ENCODE peak calls at places on chromosome 22, in five cellular contexts. Z, C, F, V and R are unnamed samples.

GRCh38 chr22:26066534-26066933 is 102.7 kb upstream of the SEZ6L start:
- DNase-seq in Z (peak), C (peak), F (no peak), V (no peak), R (peak)

GRCh38 chr22:36538529-36538928 is 9.6 kb upstream of the EIF3D start:
- DNase-seq in Z (no peak), C (no peak), F (no peak), V (no peak), R (no peak)

GRCh38 chr22:27116295-27116694 is 458.9 kb downstream of the MIAT start:
- DNase-seq in Z (no peak), C (no peak), F (no peak), V (no peak), R (no peak)

GRCh38 chr22:39900306-39901227 is at the start of gene GRAP2:
- DNase-seq in Z (no peak), C (no peak), F (no peak), V (no peak), R (no peak)

GRCh38 chr22:37254867-37255233 is 10.8 kb upstream of the RAC2 start:
- DNase-seq in Z (no peak), C (no peak), F (peak), V (no peak), R (no peak)

GRCh38 chr22:35708917-35709316 is 8.8 kb upstream of the APOL5 start:
- DNase-seq in Z (no peak), C (no peak), F (no peak), V (no peak), R (no peak)

GRCh38 chr22:36853407-36854099 is 7.3 kb upstream of the NCF4 start:
- DNase-seq in Z (peak), C (peak), F (peak), V (peak), R (peak)

GRCh38 chr22:27853404-27853803 is 51.8 kb upstream of the MN1 start:
- DNase-seq in Z (no peak), C (no peak), F (peak), V (no peak), R (no peak)

GRCh38 chr22:50302041-50302541 is 5.4 kb downstream of the PLXNB2 start:
- DNase-seq in Z (no peak), C (no peak), F (peak), V (no peak), R (no peak)

GRCh38 chr22:17443413-17444203 is 74.3 kb downstream of the CECR2 start:
- DNase-seq in Z (no peak), C (no peak), F (no peak), V (no peak), R (no peak)

GRCh38 chr22:38452373-38453064 is 2.5 kb downstream of the KCNJ4 start:
- DNase-seq in Z (no peak), C (no peak), F (no peak), V (no peak), R (no peak)

GRCh38 chr22:17057959-17058814 is 26.6 kb upstream of the IL17RA start:
- DNase-seq in Z (peak), C (peak), F (peak), V (peak), R (peak)

GRCh38 chr22:39252461-39253391 is 7.9 kb upstream of the PDGFB start:
- DNase-seq in Z (no peak), C (no peak), F (no peak), V (no peak), R (no peak)

GRCh38 chr22:39229075-39229474 is 15.7 kb downstream of the PDGFB start:
- DNase-seq in Z (no peak), C (no peak), F (no peak), V (no peak), R (no peak)

DNA sequence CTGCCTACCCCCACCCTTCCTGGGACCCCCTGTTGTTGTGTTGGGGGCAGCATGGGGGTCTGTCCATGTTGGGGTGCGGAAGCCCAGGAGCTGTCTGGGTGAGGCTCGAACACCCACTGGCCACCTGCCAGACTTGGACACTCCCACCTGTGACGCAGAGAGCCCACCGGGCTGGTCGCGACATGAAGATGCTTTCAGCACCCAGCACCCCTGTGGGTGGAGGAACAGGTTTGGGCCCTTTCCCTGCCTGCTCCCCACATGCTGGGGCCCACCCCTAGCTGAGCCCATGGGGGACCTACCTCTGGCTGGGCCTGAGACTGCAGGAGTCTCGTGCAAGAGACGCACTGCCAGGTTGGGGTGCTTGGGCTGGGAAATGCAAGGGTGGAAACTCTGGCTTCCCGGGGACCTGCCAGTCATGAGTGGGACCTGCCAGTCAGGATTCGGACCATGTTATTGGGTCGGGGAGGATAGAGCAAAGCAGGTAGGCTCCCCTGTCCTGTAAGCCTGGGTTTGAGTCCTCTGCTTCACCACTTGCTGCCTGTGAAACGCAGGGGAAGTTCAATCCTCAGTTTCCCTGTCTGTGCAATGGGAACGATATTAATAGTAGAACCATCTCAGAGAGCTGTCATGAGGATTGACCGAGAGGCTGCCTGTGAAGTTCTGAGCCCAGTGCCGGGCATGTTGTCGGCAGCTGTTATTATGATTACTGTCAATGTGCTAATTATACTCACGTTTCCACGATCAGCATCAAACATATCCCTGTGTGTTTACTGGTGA is 24.1 kb downstream of the KIAA1671 start:
- DNase-seq in Z (no peak), C (no peak), F (no peak), V (no peak), R (no peak)
- H2BK12ac ChIP-seq in Z (peak), C (no peak), F (peak), V (no peak), R (no peak)

GRCh38 chr22:19177164-19178064 is 1.1 kb downstream of the SLC25A1 start:
- DNase-seq in Z (no peak), C (no peak), F (no peak), V (peak), R (no peak)

GRCh38 chr22:19175602-19176174 is 2.8 kb downstream of the SLC25A1 start:
- DNase-seq in Z (no peak), C (no peak), F (no peak), V (no peak), R (no peak)

GRCh38 chr22:19175026-19175601 is 3.4 kb downstream of the SLC25A1 start:
- DNase-seq in Z (no peak), C (no peak), F (no peak), V (no peak), R (no peak)

GRCh38 chr22:19176732-19177131 is 1.8 kb downstream of the SLC25A1 start:
- DNase-seq in Z (no peak), C (no peak), F (no peak), V (no peak), R (no peak)

GRCh38 chr22:19176175-19176630 is 2.3 kb downstream of the SLC25A1 start:
- DNase-seq in Z (no peak), C (no peak), F (no peak), V (no peak), R (no peak)
- H3K27ac ChIP-seq in Z (peak), C (no peak), F (no peak), V (no peak), R (peak)

GRCh38 chr22:24059121-24059520 is 48.0 kb downstream of the CABIN1 start:
- DNase-seq in Z (no peak), C (no peak), F (peak), V (peak), R (no peak)
- H2BK120ac ChIP-seq in Z (no peak), C (no peak), F (no peak), V (no peak), R (no peak)

GRCh38 chr22:49176956-49177355 is 650.7 kb downstream of the BRD1 start:
- DNase-seq in Z (no peak), C (no peak), F (no peak), V (no peak), R (no peak)
- H2BK12ac ChIP-seq in Z (no peak), C (no peak), F (no peak), V (no peak), R (no peak)

GRCh38 chr22:20748820-20749428 is 25.0 kb upstream of the SERPIND1 start:
- DNase-seq in Z (no peak), C (no peak), F (no peak), V (no peak), R (no peak)
- H3K27ac ChIP-seq in Z (no peak), C (no peak), F (no peak), V (no peak), R (no peak)

DNA sequence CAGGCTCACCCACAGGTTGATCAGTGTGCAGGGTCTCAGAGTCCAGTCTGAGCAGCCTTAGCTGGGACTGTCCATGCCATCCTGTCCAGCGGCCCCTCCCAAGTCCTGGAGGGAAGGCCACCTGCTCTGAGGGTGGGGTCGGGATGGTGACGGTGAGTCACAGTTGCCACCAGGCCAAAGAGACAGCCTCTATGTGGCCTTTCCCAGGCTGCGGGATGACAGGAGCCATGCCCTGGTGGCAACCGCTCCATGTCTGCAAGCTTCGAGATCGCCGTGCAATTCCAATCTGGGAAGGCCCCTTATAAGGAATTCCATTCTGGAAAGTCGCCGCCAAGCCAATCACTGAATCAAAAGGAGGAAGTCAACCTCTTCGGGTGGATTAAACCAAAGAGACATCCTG is 47.5 kb downstream of the RTL6 start:
- DNase-seq in Z (no peak), C (no peak), F (no peak), V (no peak), R (no peak)
- H2BK120ac ChIP-seq in Z (no peak), C (no peak), F (no peak), V (no peak), R (no peak)

GRCh38 chr22:19644314-19645223 is 69.7 kb upstream of the SEPTIN5 start:
- DNase-seq in Z (no peak), C (peak), F (no peak), V (no peak), R (no peak)

GRCh38 chr22:19646383-19646782 is 67.9 kb upstream of the SEPTIN5 start:
- DNase-seq in Z (no peak), C (no peak), F (no peak), V (no peak), R (no peak)

GRCh38 chr22:19645391-19645790 is 68.9 kb upstream of the SEPTIN5 start:
- DNase-seq in Z (no peak), C (peak), F (no peak), V (no peak), R (no peak)

GRCh38 chr22:19643448-19644313 is 70.6 kb upstream of the SEPTIN5 start:
- DNase-seq in Z (no peak), C (peak), F (no peak), V (no peak), R (no peak)

GRCh38 chr22:19645905-19646304 is 68.4 kb upstream of the SEPTIN5 start:
- DNase-seq in Z (no peak), C (no peak), F (no peak), V (no peak), R (no peak)
- H2BK12ac ChIP-seq in Z (no peak), C (no peak), F (no peak), V (no peak), R (no peak)

DNA sequence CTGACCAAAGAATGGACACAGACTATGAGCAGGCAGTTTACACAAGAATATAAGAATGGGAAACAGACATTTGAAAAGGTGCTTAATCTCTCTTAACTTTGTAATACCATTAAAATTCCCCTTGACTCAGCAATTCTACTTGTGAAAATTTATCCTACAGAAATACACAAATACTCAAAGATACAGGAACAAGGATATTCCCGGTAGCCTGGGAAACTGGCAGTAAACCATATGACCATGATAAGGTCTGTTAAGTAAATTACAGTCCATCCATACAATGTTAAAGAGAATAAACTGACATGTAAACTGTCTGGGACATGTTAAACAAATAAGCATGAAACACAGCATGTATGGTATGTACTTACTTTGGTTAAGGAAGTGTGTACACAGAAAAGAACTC is 8.7 kb upstream of the MTFP1 start:
- DNase-seq in Z (no peak), C (no peak), F (no peak), V (no peak), R (no peak)
- H3K27ac ChIP-seq in Z (no peak), C (no peak), F (no peak), V (no peak), R (no peak)

GRCh38 chr22:19443544-19444211 is 3.8 kb downstream of the C22orf39 start:
- DNase-seq in Z (no peak), C (no peak), F (no peak), V (no peak), R (no peak)
- H2BK120ac ChIP-seq in Z (no peak), C (no peak), F (no peak), V (no peak), R (no peak)